ENCODE peak calls at places on chromosomes 11 and 22, in four cellular contexts. One of them, this sample, is unnamed.

GRCh38 chr11:46247090-46247489 is 30.4 kb upstream of the CREB3L1 start:
- DNase-seq in fibroblast of mammary gland: peak
- DNase-seq in T-helper 9 cell: no peak
- DNase-seq in astrocyte of the cerebellum: no peak
- DNase-seq in this sample: no peak

GRCh38 chr22:21951931-21952465 is 650 bp downstream of the PPM1F start:
- DNase-seq in astrocyte of the cerebellum: no peak
- DNase-seq in fibroblast of mammary gland: peak
- DNase-seq in T-helper 9 cell: no peak
- DNase-seq in this sample: no peak

GRCh38 chr11:60870276-60870675 is 2.9 kb downstream of the ZP1 start:
- DNase-seq in fibroblast of mammary gland: no peak
- DNase-seq in T-helper 9 cell: no peak
- DNase-seq in astrocyte of the cerebellum: no peak
- DNase-seq in this sample: no peak

GRCh38 chr11:66789097-66789890 is 53.9 kb upstream of the RCE1 start:
- DNase-seq in T-helper 9 cell: no peak
- DNase-seq in astrocyte of the cerebellum: no peak
- DNase-seq in fibroblast of mammary gland: no peak
- DNase-seq in this sample: no peak

GRCh38 chr11:2572491-2573239 is 127.1 kb downstream of the KCNQ1OT1 start:
- DNase-seq in T-helper 9 cell: no peak
- DNase-seq in astrocyte of the cerebellum: no peak
- DNase-seq in fibroblast of mammary gland: no peak
- DNase-seq in this sample: no peak

GRCh38 chr22:43635101-43635500 is 177.0 kb downstream of the EFCAB6 start:
- DNase-seq in astrocyte of the cerebellum: no peak
- DNase-seq in T-helper 9 cell: no peak
- DNase-seq in fibroblast of mammary gland: no peak
- DNase-seq in this sample: no peak

GRCh38 chr11:612201-612960 is 3.4 kb downstream of the IRF7 start:
- DNase-seq in astrocyte of the cerebellum: no peak
- DNase-seq in fibroblast of mammary gland: peak
- DNase-seq in T-helper 9 cell: no peak
- DNase-seq in this sample: no peak

GRCh38 chr22:49597428-49598039 is 230.1 kb downstream of the BRD1 start:
- DNase-seq in fibroblast of mammary gland: no peak
- DNase-seq in astrocyte of the cerebellum: no peak
- DNase-seq in T-helper 9 cell: no peak
- DNase-seq in this sample: no peak

GRCh38 chr11:18071098-18071705 is 25.1 kb upstream of the TPH1 start:
- DNase-seq in astrocyte of the cerebellum: no peak
- DNase-seq in fibroblast of mammary gland: no peak
- DNase-seq in T-helper 9 cell: no peak
- DNase-seq in this sample: no peak

GRCh38 chr22:37930270-37930951 is 23.0 kb downstream of the C22orf23 start:
- DNase-seq in T-helper 9 cell: no peak
- DNase-seq in fibroblast of mammary gland: peak
- DNase-seq in astrocyte of the cerebellum: no peak
- DNase-seq in this sample: no peak

GRCh38 chr11:87081358-87081757 is 43.6 kb downstream of the TMEM135 start:
- DNase-seq in fibroblast of mammary gland: no peak
- DNase-seq in T-helper 9 cell: no peak
- DNase-seq in astrocyte of the cerebellum: no peak
- DNase-seq in this sample: no peak

GRCh38 chr22:49776891-49777290 is 50.8 kb downstream of the BRD1 start:
- DNase-seq in T-helper 9 cell: no peak
- DNase-seq in fibroblast of mammary gland: no peak
- DNase-seq in astrocyte of the cerebellum: no peak
- DNase-seq in this sample: no peak

GRCh38 chr11:60924906-60925684 is 835 bp downstream of the TMEM132A start:
- DNase-seq in T-helper 9 cell: no peak
- DNase-seq in astrocyte of the cerebellum: no peak
- DNase-seq in fibroblast of mammary gland: no peak
- DNase-seq in this sample: no peak

GRCh38 chr11:64675417-64676252 is 47.4 kb downstream of the NRXN2 start:
- DNase-seq in astrocyte of the cerebellum: no peak
- DNase-seq in T-helper 9 cell: no peak
- DNase-seq in fibroblast of mammary gland: peak
- DNase-seq in this sample: no peak

GRCh38 chr11:128621491-128622136 is 34.3 kb upstream of the ETS1 start:
- DNase-seq in fibroblast of mammary gland: peak
- DNase-seq in astrocyte of the cerebellum: no peak
- DNase-seq in T-helper 9 cell: no peak
- DNase-seq in this sample: no peak